ENCODE peak calls at places on chromosomes 16 and 17, in four cellular contexts. I, P, E and W are unnamed samples.

GRCh38 chr16:88835383-88835782 is 21.4 kb downstream of the GALNS start:
- DNase-seq in E (no peak), I (no peak), P (no peak), W (no peak)

GRCh38 chr17:57861737-57862409 is 12.0 kb upstream of the MRPS23 start:
- DNase-seq in I (no peak), P (no peak), E (peak; percentile 54), W (peak; percentile 69)

GRCh38 chr17:16215965-16216316 is 607 bp upstream of the NCOR1 start:
- DNase-seq in P (peak; percentile 69), E (peak; percentile 57), I (no peak), W (no peak)

GRCh38 chr17:78476973-78477372 is 98.5 kb downstream of the PGS1 start:
- DNase-seq in P (no peak), E (peak; percentile 67), I (no peak), W (peak; percentile 39)

GRCh38 chr17:81125573-81126081 is 39.7 kb upstream of the PVALEF start:
- DNase-seq in E (no peak), P (no peak), I (no peak), W (no peak)

GRCh38 chr17:75481194-75482059 is 25.0 kb downstream of the TMEM94 start:
- DNase-seq in P (no peak), I (no peak), E (no peak), W (no peak)

GRCh38 chr17:74514632-74515035 is 16.6 kb downstream of the CD300LB start:
- DNase-seq in I (no peak), P (peak; percentile 16), E (no peak), W (peak; percentile 43)

GRCh38 chr17:46727572-46728348 is 90.7 kb downstream of the WNT3 start:
- DNase-seq in I (no peak), E (no peak), P (no peak), W (no peak)

GRCh38 chr17:60151355-60151754 is 1.6 kb downstream of the CA4 start:
- DNase-seq in E (no peak), I (no peak), P (no peak), W (no peak)

GRCh38 chr17:77501101-77501566 is 360.4 kb downstream of the SEC14L1 start:
- DNase-seq in E (peak; percentile 43), I (no peak), P (peak; percentile 68), W (peak; percentile 57)

GRCh38 chr17:66437466-66438026 is 135.1 kb downstream of the PRKCA start:
- DNase-seq in I (no peak), E (no peak), P (no peak), W (no peak)

GRCh38 chr17:39838057-39838456 is 26.1 kb downstream of the IKZF3 start:
- DNase-seq in E (no peak), P (no peak), I (no peak), W (no peak)

GRCh38 chr17:17837380-17837821 is 615 bp upstream of the SREBF1 start:
- DNase-seq in I (no peak), P (peak; percentile 70), E (peak; percentile 60), W (peak; percentile 80)

GRCh38 chr17:82900741-82901140 is 60.9 kb upstream of the ZNF750 start:
- DNase-seq in P (no peak), I (no peak), E (no peak), W (no peak)

GRCh38 chr16:66442502-66443268 is 15.6 kb downstream of the BEAN1 start:
- DNase-seq in E (no peak), I (no peak), P (no peak), W (no peak)

GRCh38 chr16:54867302-54867832 is 63.3 kb upstream of the IRX5 start:
- DNase-seq in E (no peak), P (no peak), I (no peak), W (no peak)

GRCh38 chr17:46772013-46772878 is 46.2 kb downstream of the WNT3 start:
- DNase-seq in E (peak; percentile 57), I (peak; percentile 86), P (peak; percentile 63), W (peak; percentile 67)

GRCh38 chr17:80509311-80509710 is 32.9 kb upstream of the NPTX1 start:
- DNase-seq in I (no peak), P (no peak), E (no peak), W (no peak)

GRCh38 chr17:64538508-64539120 is 31.8 kb downstream of the CEP95 start:
- DNase-seq in P (no peak), E (no peak), I (no peak), W (no peak)

GRCh38 chr16:88116121-88116900 is 165.1 kb downstream of the BANP start:
- DNase-seq in E (no peak), I (no peak), P (no peak), W (no peak)

GRCh38 chr17:70076189-70076588 is 1.2 kb downstream of the KCNJ16 start:
- DNase-seq in E (no peak), P (no peak), I (no peak), W (no peak)

GRCh38 chr17:49914664-49915063 is 54.3 kb upstream of the DLX4 start:
- DNase-seq in I (no peak), P (no peak), E (no peak), W (no peak)

GRCh38 chr17:49915670-49916069 is 53.3 kb upstream of the DLX4 start:
- DNase-seq in I (no peak), P (no peak), E (no peak), W (no peak)

GRCh38 chr17:49915260-49915659 is 53.7 kb upstream of the DLX4 start:
- DNase-seq in I (no peak), P (no peak), E (no peak), W (no peak)

GRCh38 chr17:49913226-49914095 is 55.5 kb upstream of the DLX4 start:
- DNase-seq in E (no peak), I (no peak), P (peak; percentile 30), W (peak; percentile 81)

DNA sequence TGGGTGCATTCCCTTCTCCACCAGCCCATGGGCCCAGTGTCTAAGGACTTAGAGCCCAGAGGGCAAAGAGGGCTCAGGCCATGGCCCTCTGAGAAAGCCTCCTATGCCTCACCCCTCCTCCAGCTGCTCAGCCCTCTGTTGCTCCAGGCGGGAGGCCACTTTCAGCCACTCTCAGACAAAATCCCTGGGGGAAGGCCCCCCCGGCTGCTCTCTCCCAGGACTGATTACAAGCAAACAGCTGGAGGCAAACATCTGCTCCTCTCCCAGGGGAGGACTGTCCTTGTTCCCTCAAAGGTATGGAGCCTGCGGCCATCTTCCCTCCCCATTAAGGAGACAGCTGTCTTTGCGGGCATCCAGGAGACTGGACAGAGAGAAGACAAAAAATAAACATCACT is 54.9 kb upstream of the DLX4 start:
- DNase-seq in P (no peak), E (no peak), I (no peak), W (no peak)
- TF ChIP-seq PHF8 in P (no peak), E (no peak), I (no peak), W (no peak)

DNA sequence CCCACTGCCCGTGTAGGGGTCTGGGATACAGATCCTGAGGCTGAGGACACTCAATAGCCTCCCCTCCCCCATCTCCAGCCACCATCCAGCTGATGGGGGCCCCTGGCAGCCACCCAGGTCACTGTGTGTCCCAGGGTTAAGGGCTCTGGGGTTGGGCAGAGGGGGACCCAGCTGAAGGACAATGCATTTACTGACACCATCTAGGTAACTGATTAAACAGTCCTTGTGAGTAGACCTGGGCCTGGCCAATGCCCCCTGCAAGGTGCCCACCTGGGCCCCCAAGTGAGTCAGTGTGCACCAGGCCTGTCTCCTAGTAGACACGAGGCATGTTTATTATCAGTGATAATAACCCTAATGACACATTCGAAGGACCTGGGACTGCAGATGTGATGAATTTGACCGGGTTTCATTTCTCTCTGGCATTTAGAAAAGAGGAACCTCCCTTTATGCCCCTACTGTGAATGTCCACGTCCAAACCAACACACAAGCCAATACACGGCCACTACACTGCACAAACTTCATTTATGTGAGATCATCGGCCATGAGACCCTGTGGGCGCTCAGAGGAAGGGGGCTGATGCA is 261.9 kb upstream of the FOXF1 start:
- DNase-seq in I (no peak), E (no peak), P (no peak), W (no peak)
- TF ChIP-seq PHF8 in I (no peak), E (no peak), P (no peak), W (no peak)

GRCh38 chr16:78925071-78925714 is 675.3 kb downstream of the MAF start:
- DNase-seq in E (peak; percentile 24), I (peak; percentile 19), P (peak; percentile 60), W (peak; percentile 45)
- TF ChIP-seq PHF8 in E (no peak), I (no peak), P (no peak), W (no peak)

GRCh38 chr17:35082073-35082657 is 18.7 kb upstream of the RFFL start:
- DNase-seq in I (no peak), E (peak; percentile 9), P (no peak), W (no peak)
- TF ChIP-seq PHF8 in I (no peak), E (no peak), P (no peak), W (no peak)

GRCh38 chr17:55390364-55390977 is 31.2 kb downstream of the MMD start:
- DNase-seq in E (no peak), P (no peak), I (no peak), W (no peak)
- TF ChIP-seq PHF8 in E (no peak), P (no peak), I (no peak), W (no peak)